ENCODE peak calls at places on chromosomes 12 and 14, in ten cellular contexts. M is esophagus squamous epithelium; Z is stimulated activated CD8-positive, alpha-beta memory T cell treated with anti-CD3 and anti-CD28 coated beads, Interleukin-12 subunit alpha, Interleukin-12 subunit beta, amount 100 ng/mL, for 4 hours; H is left ventricle myocardium inferior; B is fibroblast of lung; I is stimulated activated CD4-positive, alpha-beta T cell treated with anti-CD3 and anti-CD28 coated beads, Interleukin-2, amount 100 ng/mL, for 48 hours; L is effector memory CD8-positive, alpha-beta T cell; C is neural crest cell; X is Calu3; O is lung. S is an unnamed sample.

GRCh38 chr14:68513838-68514610 is 278.8 kb downstream of the ZFP36L1 start:
- DNase-seq in O (no peak), L (no peak), B (no peak), Z (no peak), H (no peak), C (no peak), X (no peak), I (no peak), M (no peak), S (no peak)

GRCh38 chr14:99320105-99320572 is 48.1 kb upstream of the BCL11B start:
- DNase-seq in I (peak; percentile 77), L (peak; percentile 77), M (no peak), B (peak; percentile 16), H (peak; percentile 21), C (peak; percentile 63), O (no peak), Z (peak; percentile 51), X (peak; percentile 69), S (peak; percentile 21)

GRCh38 chr14:72609205-72609916 is 284.5 kb downstream of the DPF3 start:
- DNase-seq in Z (no peak), X (no peak), B (no peak), M (no peak), L (no peak), I (no peak), H (no peak), O (no peak), C (no peak), S (no peak)

GRCh38 chr12:162467-163307 is 51.3 kb downstream of the SLC6A12 start:
- DNase-seq in H (no peak), L (no peak), X (no peak), Z (no peak), B (no peak), I (no peak), O (no peak), M (no peak), C (no peak), S (no peak)

GRCh38 chr12:81297606-81298005 is 219.7 kb downstream of the ACSS3 start:
- DNase-seq in M (no peak), O (no peak), H (no peak), B (no peak), C (no peak), I (no peak), X (no peak), Z (no peak), L (no peak), S (no peak)

GRCh38 chr12:89454080-89454848 is 70.3 kb downstream of the GALNT4 start:
- DNase-seq in Z (no peak), O (no peak), C (no peak), X (no peak), L (no peak), B (no peak), H (no peak), M (no peak), I (no peak), S (no peak)

GRCh38 chr12:8907513-8907912 is 6.8 kb upstream of the PHC1 start:
- DNase-seq in X (no peak), M (no peak), Z (no peak), H (no peak), B (no peak), L (no peak), C (no peak), O (no peak), I (no peak), S (no peak)

GRCh38 chr12:4828176-4828575 is 81.5 kb upstream of the KCNA1 start:
- DNase-seq in Z (no peak), X (no peak), B (no peak), I (no peak), H (no peak), M (no peak), O (no peak), L (no peak), C (no peak), S (no peak)

GRCh38 chr12:52327086-52327829 is 6.1 kb upstream of the KRT83 start:
- DNase-seq in B (peak; percentile 94), L (peak; percentile 57), M (peak; percentile 20), C (peak; percentile 53), X (peak; percentile 86), O (peak; percentile 84), I (peak; percentile 54), Z (peak; percentile 60), H (peak; percentile 58), S (peak; percentile 89)

GRCh38 chr14:93914278-93914677 is 12.9 kb upstream of the FAM181A start:
- DNase-seq in X (no peak), H (no peak), I (no peak), Z (no peak), M (no peak), O (no peak), B (no peak), C (no peak), L (no peak), S (no peak)

GRCh38 chr12:63150255-63151060 is 543 bp downstream of the AVPR1A start:
- DNase-seq in C (peak; percentile 40), I (no peak), B (no peak), Z (no peak), M (no peak), O (no peak), L (no peak), X (peak; percentile 56), H (peak; percentile 23), S (no peak)

GRCh38 chr12:88750867-88751543 is 170.7 kb upstream of the KITLG start:
- DNase-seq in X (no peak), L (no peak), O (no peak), I (no peak), M (no peak), H (no peak), B (no peak), C (no peak), Z (no peak), S (no peak)

GRCh38 chr12:121505513-121505912 is 75.3 kb downstream of the KDM2B start:
- DNase-seq in X (no peak), Z (no peak), O (no peak), B (no peak), C (no peak), M (no peak), L (no peak), H (no peak), I (no peak), S (no peak)

GRCh38 chr12:116066381-116067230 is 210.9 kb downstream of the MED13L start:
- DNase-seq in I (peak; percentile 39), M (no peak), X (peak; percentile 52), O (no peak), C (peak; percentile 35), B (peak; percentile 56), L (peak; percentile 25), Z (peak; percentile 3), H (peak; percentile 23), S (peak; percentile 42)

GRCh38 chr14:90453401-90453951 is 56.6 kb downstream of the CALM1 start:
- DNase-seq in M (no peak), X (no peak), L (no peak), H (peak; percentile 24), B (peak; percentile 26), Z (no peak), I (no peak), C (no peak), O (no peak), S (no peak)

GRCh38 chr14:69324341-69324931 is 64.5 kb downstream of the GALNT16 start:
- DNase-seq in X (no peak), Z (no peak), L (no peak), B (no peak), I (no peak), C (no peak), O (no peak), M (no peak), H (no peak), S (no peak)

GRCh38 chr12:49783917-49784676 is 42.7 kb downstream of the TMBIM6 start:
- DNase-seq in C (no peak), H (no peak), I (no peak), O (no peak), L (no peak), M (no peak), B (peak; percentile 96), Z (no peak), X (no peak), S (peak; percentile 74)

GRCh38 chr12:20096430-20096829 is 271.9 kb upstream of the PDE3A start:
- DNase-seq in I (no peak), M (no peak), L (no peak), O (no peak), B (no peak), Z (no peak), X (no peak), H (no peak), C (no peak), S (peak; percentile 3)

GRCh38 chr14:99191663-99192621 is 80.1 kb downstream of the BCL11B start:
- DNase-seq in X (peak; percentile 31), C (no peak), Z (no peak), H (peak; percentile 62), L (peak; percentile 41), M (no peak), O (peak; percentile 53), B (peak; percentile 60), I (no peak), S (peak; percentile 70)

GRCh38 chr14:69059658-69060648 is 80.9 kb upstream of the ACTN1 start:
- DNase-seq in C (no peak), L (no peak), H (no peak), Z (no peak), I (no peak), X (no peak), M (no peak), O (peak; percentile 55), B (peak; percentile 93), S (peak; percentile 81)

GRCh38 chr14:35286707-35287106 is 5.5 kb upstream of the PSMA6 start:
- DNase-seq in X (no peak), H (no peak), Z (no peak), I (no peak), M (no peak), L (no peak), B (no peak), O (no peak), C (no peak), S (no peak)

GRCh38 chr12:85310456-85311076 is 30.5 kb downstream of the ALX1 start:
- DNase-seq in X (no peak), O (no peak), L (no peak), C (no peak), H (no peak), M (no peak), B (peak; percentile 31), Z (no peak), I (no peak), S (no peak)

GRCh38 chr14:92486881-92487280 is 26.7 kb upstream of the RIN3 start:
- DNase-seq in I (no peak), C (no peak), L (no peak), X (no peak), M (no peak), O (no peak), Z (no peak), H (no peak), B (peak; percentile 69), S (no peak)

GRCh38 chr12:121196902-121197301 is 13.0 kb upstream of the P2RX4 start:
- DNase-seq in I (no peak), Z (no peak), H (no peak), O (no peak), B (no peak), C (no peak), X (no peak), M (no peak), L (no peak), S (no peak)

GRCh38 chr12:27333311-27334009 is 824 bp downstream of the BMAL2 start:
- DNase-seq in I (peak; percentile 34), B (no peak), Z (peak; percentile 11), M (no peak), O (no peak), X (peak; percentile 47), H (peak; percentile 23), L (peak; percentile 1), C (peak; percentile 10), S (no peak)

GRCh38 chr12:103373088-103373523 is 122.7 kb downstream of the C12orf42 start:
- DNase-seq in X (no peak), C (no peak), B (no peak), H (no peak), M (no peak), O (peak; percentile 29), I (no peak), L (no peak), Z (no peak), S (no peak)

GRCh38 chr14:24398943-24399801 is at the start of gene NYNRIN:
- DNase-seq in B (no peak), Z (no peak), I (peak; percentile 11), L (peak; percentile 23), H (peak; percentile 78), O (no peak), X (peak; percentile 42), C (peak; percentile 19), M (no peak), S (peak; percentile 17)

GRCh38 chr14:30908826-30909225 is 34.5 kb downstream of the COCH start:
- DNase-seq in M (no peak), Z (no peak), C (no peak), B (no peak), L (no peak), X (no peak), H (no peak), I (no peak), O (no peak), S (no peak)

S was measured in RPMI7951.